ENCODE peak calls at places on chromosomes 6 and 20, in six cellular contexts. One of them, this sample, is unnamed.

GRCh38 chr6:16819752-16820151 is 58.5 kb upstream of the ATXN1 start:
- DNase-seq in mesenchymal stem cell: no peak
- DNase-seq in IMR-90: peak
- DNase-seq in neuronal stem cell: no peak
- DNase-seq in H1: no peak
- DNase-seq in trophoblast cell: no peak
- DNase-seq in this sample: no peak

GRCh38 chr6:88823998-88824397 is 139.4 kb downstream of the RNGTT start:
- DNase-seq in mesenchymal stem cell: peak
- DNase-seq in IMR-90: peak
- DNase-seq in neuronal stem cell: no peak
- DNase-seq in H1: no peak
- DNase-seq in trophoblast cell: no peak
- DNase-seq in this sample: no peak

GRCh38 chr6:20409427-20409971 is 7.8 kb downstream of the E2F3 start:
- DNase-seq in mesenchymal stem cell: peak
- DNase-seq in IMR-90: no peak
- DNase-seq in neuronal stem cell: no peak
- DNase-seq in H1: no peak
- DNase-seq in trophoblast cell: no peak
- DNase-seq in this sample: no peak

GRCh38 chr6:31765910-31766794 is 3.7 kb downstream of the SAPCD1 start:
- DNase-seq in mesenchymal stem cell: no peak
- DNase-seq in IMR-90: no peak
- DNase-seq in neuronal stem cell: no peak
- DNase-seq in H1: no peak
- DNase-seq in trophoblast cell: no peak
- DNase-seq in this sample: peak

GRCh38 chr6:104109806-104110205 is 749.9 kb downstream of the HACE1 start:
- DNase-seq in mesenchymal stem cell: no peak
- DNase-seq in IMR-90: no peak
- DNase-seq in neuronal stem cell: no peak
- DNase-seq in H1: no peak
- DNase-seq in trophoblast cell: no peak
- DNase-seq in this sample: no peak

GRCh38 chr20:8361008-8361652 is 229.1 kb downstream of the PLCB1 start:
- DNase-seq in mesenchymal stem cell: peak
- DNase-seq in IMR-90: peak
- DNase-seq in neuronal stem cell: no peak
- DNase-seq in H1: no peak
- DNase-seq in trophoblast cell: no peak
- DNase-seq in this sample: no peak

GRCh38 chr6:130134594-130134993 is 88.2 kb downstream of the SAMD3 start:
- DNase-seq in mesenchymal stem cell: no peak
- DNase-seq in IMR-90: peak
- DNase-seq in neuronal stem cell: no peak
- DNase-seq in H1: no peak
- DNase-seq in trophoblast cell: no peak
- DNase-seq in this sample: no peak

GRCh38 chr6:150741633-150742200 is 123.8 kb upstream of the MTHFD1L start:
- DNase-seq in mesenchymal stem cell: peak
- DNase-seq in IMR-90: no peak
- DNase-seq in neuronal stem cell: no peak
- DNase-seq in H1: no peak
- DNase-seq in trophoblast cell: no peak
- DNase-seq in this sample: no peak

GRCh38 chr6:39904946-39905639 is 29.2 kb downstream of the MOCS1 start:
- DNase-seq in mesenchymal stem cell: no peak
- DNase-seq in IMR-90: no peak
- DNase-seq in neuronal stem cell: no peak
- DNase-seq in H1: no peak
- DNase-seq in trophoblast cell: no peak
- DNase-seq in this sample: no peak

GRCh38 chr6:81553246-81553645 is 199.2 kb downstream of the TENT5A start:
- DNase-seq in mesenchymal stem cell: no peak
- DNase-seq in IMR-90: peak
- DNase-seq in neuronal stem cell: no peak
- DNase-seq in H1: no peak
- DNase-seq in trophoblast cell: no peak
- DNase-seq in this sample: no peak

GRCh38 chr20:53097371-53097770 is 125.2 kb downstream of the TSHZ2 start:
- DNase-seq in mesenchymal stem cell: no peak
- DNase-seq in IMR-90: no peak
- DNase-seq in neuronal stem cell: no peak
- DNase-seq in H1: no peak
- DNase-seq in trophoblast cell: no peak
- DNase-seq in this sample: no peak

GRCh38 chr20:38806855-38807655 is 1.6 kb downstream of the PPP1R16B start:
- DNase-seq in mesenchymal stem cell: no peak
- DNase-seq in IMR-90: no peak
- DNase-seq in neuronal stem cell: no peak
- DNase-seq in H1: no peak
- DNase-seq in trophoblast cell: no peak
- DNase-seq in this sample: no peak

GRCh38 chr6:19549109-19549508 is 288.1 kb upstream of the ID4 start:
- DNase-seq in mesenchymal stem cell: no peak
- DNase-seq in IMR-90: no peak
- DNase-seq in neuronal stem cell: no peak
- DNase-seq in H1: no peak
- DNase-seq in trophoblast cell: no peak
- DNase-seq in this sample: no peak

GRCh38 chr20:10672579-10673127 is 1.1 kb downstream of the JAG1 start:
- DNase-seq in mesenchymal stem cell: peak
- DNase-seq in IMR-90: peak
- DNase-seq in neuronal stem cell: no peak
- DNase-seq in H1: no peak
- DNase-seq in trophoblast cell: peak
- DNase-seq in this sample: no peak

GRCh38 chr20:62405108-62405980 is 1.7 kb downstream of the CABLES2 start:
- DNase-seq in mesenchymal stem cell: peak
- DNase-seq in IMR-90: peak
- DNase-seq in neuronal stem cell: no peak
- DNase-seq in H1: no peak
- DNase-seq in trophoblast cell: peak
- DNase-seq in this sample: peak

GRCh38 chr20:59933296-59933848 is at the start of gene SYCP2:
- DNase-seq in mesenchymal stem cell: no peak
- DNase-seq in IMR-90: no peak
- DNase-seq in neuronal stem cell: no peak
- DNase-seq in H1: no peak
- DNase-seq in trophoblast cell: peak
- DNase-seq in this sample: peak

GRCh38 chr20:49181265-49181877 is 6.8 kb downstream of the STAU1 start:
- DNase-seq in mesenchymal stem cell: no peak
- DNase-seq in IMR-90: no peak
- DNase-seq in neuronal stem cell: no peak
- DNase-seq in H1: no peak
- DNase-seq in trophoblast cell: no peak
- DNase-seq in this sample: no peak

GRCh38 chr20:31566332-31566657 is 38.8 kb upstream of the ID1 start:
- DNase-seq in mesenchymal stem cell: no peak
- DNase-seq in IMR-90: no peak
- DNase-seq in neuronal stem cell: no peak
- DNase-seq in H1: no peak
- DNase-seq in trophoblast cell: peak
- DNase-seq in this sample: no peak

GRCh38 chr20:8216375-8217200 is 84.5 kb downstream of the PLCB1 start:
- DNase-seq in mesenchymal stem cell: no peak
- DNase-seq in IMR-90: no peak
- DNase-seq in neuronal stem cell: no peak
- DNase-seq in H1: no peak
- DNase-seq in trophoblast cell: no peak
- DNase-seq in this sample: no peak

GRCh38 chr20:22456109-22456508 is 128.3 kb downstream of the FOXA2 start:
- DNase-seq in mesenchymal stem cell: no peak
- DNase-seq in IMR-90: no peak
- DNase-seq in neuronal stem cell: peak
- DNase-seq in H1: peak
- DNase-seq in trophoblast cell: no peak
- DNase-seq in this sample: peak

GRCh38 chr6:144578385-144579350 is 293.5 kb downstream of the UTRN start:
- DNase-seq in mesenchymal stem cell: no peak
- DNase-seq in IMR-90: peak
- DNase-seq in neuronal stem cell: no peak
- DNase-seq in H1: no peak
- DNase-seq in trophoblast cell: no peak
- DNase-seq in this sample: no peak

GRCh38 chr6:122790740-122791679 is 2.0 kb downstream of the SMPDL3A start:
- DNase-seq in mesenchymal stem cell: peak
- DNase-seq in IMR-90: peak
- DNase-seq in neuronal stem cell: no peak
- DNase-seq in H1: no peak
- DNase-seq in trophoblast cell: peak
- DNase-seq in this sample: no peak

GRCh38 chr6:168292911-168293310 is 26.7 kb downstream of the DACT2 start:
- DNase-seq in mesenchymal stem cell: no peak
- DNase-seq in IMR-90: no peak
- DNase-seq in neuronal stem cell: no peak
- DNase-seq in H1: no peak
- DNase-seq in trophoblast cell: no peak
- DNase-seq in this sample: no peak

DNA sequence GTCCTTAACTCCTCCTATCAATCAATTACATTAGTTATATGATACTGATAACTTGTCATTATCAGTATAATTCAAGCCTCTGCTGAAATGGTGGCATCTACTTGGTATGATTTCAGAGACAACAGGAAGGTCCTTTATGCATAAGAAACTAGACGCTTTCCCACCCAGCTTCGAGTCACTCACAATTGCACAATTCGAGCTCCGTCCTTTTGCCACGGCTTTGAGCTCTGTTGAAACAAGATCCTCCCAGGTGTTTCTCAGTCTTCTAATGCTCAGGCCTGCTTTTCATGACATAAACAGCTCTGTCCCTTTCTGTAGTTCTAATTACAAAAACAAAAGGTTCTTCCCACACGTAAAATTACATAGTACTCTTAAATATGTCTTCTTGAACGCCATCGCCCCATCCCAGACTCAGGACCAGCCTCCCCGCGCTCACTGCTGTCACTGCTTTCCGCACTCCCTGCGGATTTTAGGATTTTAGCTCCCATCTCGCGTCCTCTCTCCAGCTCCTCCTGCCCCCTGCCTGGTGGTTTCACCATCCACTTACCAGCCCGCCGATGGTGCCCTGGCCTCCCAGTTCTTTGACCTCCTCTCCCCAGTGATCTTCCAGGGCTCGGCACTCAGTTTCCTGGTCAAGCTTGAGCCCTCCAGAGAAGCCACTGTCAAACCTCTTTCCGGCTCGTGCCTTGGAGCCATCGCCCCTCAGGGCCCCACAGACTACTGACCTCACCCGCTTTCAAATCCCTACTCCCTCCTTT is 23.2 kb upstream of the PNPLA1 start:
- DNase-seq in mesenchymal stem cell: no peak
- DNase-seq in IMR-90: peak
- DNase-seq in neuronal stem cell: no peak
- DNase-seq in H1: no peak
- DNase-seq in trophoblast cell: no peak
- DNase-seq in this sample: no peak
- H3K23ac ChIP-seq in mesenchymal stem cell: no peak
- H3K23ac ChIP-seq in IMR-90: no peak
- H3K23ac ChIP-seq in neuronal stem cell: no peak
- H3K23ac ChIP-seq in H1: no peak
- H3K23ac ChIP-seq in trophoblast cell: no peak
- H3K23ac ChIP-seq in this sample: no peak

DNA sequence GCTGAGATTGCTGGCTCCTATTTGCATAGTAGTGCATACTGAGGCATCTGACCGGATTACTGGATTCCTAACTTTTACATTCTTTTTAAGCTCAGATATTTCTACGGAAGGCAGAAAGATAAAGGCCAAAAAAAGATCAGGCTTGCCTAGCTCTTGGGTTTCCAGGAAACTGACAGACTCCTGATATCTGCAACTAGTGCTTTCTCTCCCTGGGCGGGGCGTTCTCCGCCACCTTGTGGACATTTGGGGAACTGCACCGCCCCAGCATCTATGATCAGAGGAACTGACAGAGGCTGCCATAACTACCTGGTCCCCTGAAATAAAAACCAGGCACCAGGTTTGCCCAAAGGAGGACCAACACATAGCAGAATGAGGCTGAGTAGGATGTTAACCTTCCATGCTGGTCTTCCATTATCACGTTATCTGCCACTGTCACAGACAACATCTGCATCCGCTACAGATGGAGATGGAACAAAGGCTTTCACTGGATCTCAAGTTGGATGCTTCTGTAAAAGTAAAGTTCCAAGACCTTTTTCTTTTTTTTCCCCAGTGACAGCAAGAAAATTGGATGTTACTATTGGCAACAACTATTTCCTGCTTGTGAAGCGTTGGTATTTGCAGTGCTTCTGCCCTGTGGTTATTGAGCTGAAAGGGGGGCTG is 33.3 kb downstream of the NT5E start:
- DNase-seq in mesenchymal stem cell: peak
- DNase-seq in IMR-90: peak
- DNase-seq in neuronal stem cell: peak
- DNase-seq in H1: peak
- DNase-seq in trophoblast cell: peak
- DNase-seq in this sample: peak
- H2AFZ ChIP-seq in mesenchymal stem cell: no peak
- H2AFZ ChIP-seq in IMR-90: peak
- H2AFZ ChIP-seq in neuronal stem cell: peak
- H2AFZ ChIP-seq in H1: peak
- H2AFZ ChIP-seq in trophoblast cell: no peak
- H2AFZ ChIP-seq in this sample: no peak

GRCh38 chr20:17859616-17860232 is 108.9 kb downstream of the SNX5 start:
- DNase-seq in mesenchymal stem cell: no peak
- DNase-seq in IMR-90: no peak
- DNase-seq in neuronal stem cell: no peak
- DNase-seq in H1: no peak
- DNase-seq in trophoblast cell: no peak
- DNase-seq in this sample: peak
- H3K23ac ChIP-seq in mesenchymal stem cell: no peak
- H3K23ac ChIP-seq in IMR-90: no peak
- H3K23ac ChIP-seq in neuronal stem cell: peak
- H3K23ac ChIP-seq in H1: no peak
- H3K23ac ChIP-seq in trophoblast cell: no peak
- H3K23ac ChIP-seq in this sample: no peak

GRCh38 chr6:1047926-1048595 is 263.8 kb upstream of the FOXQ1 start:
- DNase-seq in mesenchymal stem cell: no peak
- DNase-seq in IMR-90: no peak
- DNase-seq in neuronal stem cell: no peak
- DNase-seq in H1: no peak
- DNase-seq in trophoblast cell: no peak
- DNase-seq in this sample: no peak
- H2AFZ ChIP-seq in mesenchymal stem cell: no peak
- H2AFZ ChIP-seq in IMR-90: no peak
- H2AFZ ChIP-seq in neuronal stem cell: peak
- H2AFZ ChIP-seq in H1: no peak
- H2AFZ ChIP-seq in trophoblast cell: no peak
- H2AFZ ChIP-seq in this sample: no peak

GRCh38 chr6:10414766-10415592 is at the start of gene TFAP2A:
- DNase-seq in mesenchymal stem cell: peak
- DNase-seq in IMR-90: peak
- DNase-seq in neuronal stem cell: no peak
- DNase-seq in H1: no peak
- DNase-seq in trophoblast cell: peak
- DNase-seq in this sample: peak
- H3K23ac ChIP-seq in mesenchymal stem cell: no peak
- H3K23ac ChIP-seq in IMR-90: peak
- H3K23ac ChIP-seq in neuronal stem cell: peak
- H3K23ac ChIP-seq in H1: no peak
- H3K23ac ChIP-seq in trophoblast cell: peak
- H3K23ac ChIP-seq in this sample: no peak

This sample was measured in H9.